ENCODE peak calls at places on chromosomes 11 and 22, in six cellular contexts. U is CD8-positive, alpha-beta T cell; V is aorta; H is dorsolateral prefrontal cortex; L is skeletal muscle cell; G is tibial nerve. W is an unnamed sample.

GRCh38 chr11:130178992-130179391 is 19.4 kb downstream of the ST14 start:
- DNase-seq in U (no peak), V (no peak), H (no peak), L (no peak), G (no peak), W (no peak)

GRCh38 chr22:30227438-30228228 is 18.9 kb downstream of the LIF start:
- DNase-seq in U (no peak), V (no peak), H (no peak), L (no peak), G (no peak), W (no peak)

GRCh38 chr11:126113515-126113957 is 50.9 kb upstream of the CDON start:
- DNase-seq in U (no peak), V (peak), H (no peak), L (peak), G (peak), W (peak)

GRCh38 chr22:44710474-44711235 is 8.7 kb downstream of the PRR5 start:
- DNase-seq in U (peak), V (no peak), H (no peak), L (no peak), G (no peak), W (no peak)

GRCh38 chr22:43008509-43008908 is 6.4 kb downstream of the PACSIN2 start:
- DNase-seq in U (no peak), V (no peak), H (no peak), L (no peak), G (no peak), W (no peak)

GRCh38 chr22:29194269-29194668 is 11.4 kb upstream of the EMID1 start:
- DNase-seq in U (no peak), V (no peak), H (no peak), L (no peak), G (no peak), W (no peak)

GRCh38 chr11:12116425-12117032 is 6.1 kb downstream of the MICAL2 start:
- DNase-seq in U (no peak), V (no peak), H (no peak), L (no peak), G (no peak), W (no peak)

GRCh38 chr11:116853461-116854073 is 16.1 kb upstream of the APOA1 start:
- DNase-seq in U (peak), V (no peak), H (no peak), L (peak), G (no peak), W (peak)

GRCh38 chr22:43432883-43433415 is 21.1 kb downstream of the MPPED1 start:
- DNase-seq in U (no peak), V (peak), H (no peak), L (no peak), G (no peak), W (no peak)

GRCh38 chr11:122076721-122077120 is 39.3 kb downstream of the BLID start:
- DNase-seq in U (no peak), V (no peak), H (no peak), L (no peak), G (no peak), W (no peak)

GRCh38 chr11:2272241-2272945 is 2.0 kb upstream of the ASCL2 start:
- DNase-seq in U (no peak), V (peak), H (peak), L (no peak), G (no peak), W (no peak)

GRCh38 chr11:12287374-12288211 is 89.8 kb upstream of the PARVA start:
- DNase-seq in U (no peak), V (peak), H (no peak), L (peak), G (peak), W (peak)

GRCh38 chr11:77303328-77303727 is 1.8 kb upstream of the GDPD4 start:
- DNase-seq in U (no peak), V (no peak), H (no peak), L (no peak), G (no peak), W (no peak)

DNA sequence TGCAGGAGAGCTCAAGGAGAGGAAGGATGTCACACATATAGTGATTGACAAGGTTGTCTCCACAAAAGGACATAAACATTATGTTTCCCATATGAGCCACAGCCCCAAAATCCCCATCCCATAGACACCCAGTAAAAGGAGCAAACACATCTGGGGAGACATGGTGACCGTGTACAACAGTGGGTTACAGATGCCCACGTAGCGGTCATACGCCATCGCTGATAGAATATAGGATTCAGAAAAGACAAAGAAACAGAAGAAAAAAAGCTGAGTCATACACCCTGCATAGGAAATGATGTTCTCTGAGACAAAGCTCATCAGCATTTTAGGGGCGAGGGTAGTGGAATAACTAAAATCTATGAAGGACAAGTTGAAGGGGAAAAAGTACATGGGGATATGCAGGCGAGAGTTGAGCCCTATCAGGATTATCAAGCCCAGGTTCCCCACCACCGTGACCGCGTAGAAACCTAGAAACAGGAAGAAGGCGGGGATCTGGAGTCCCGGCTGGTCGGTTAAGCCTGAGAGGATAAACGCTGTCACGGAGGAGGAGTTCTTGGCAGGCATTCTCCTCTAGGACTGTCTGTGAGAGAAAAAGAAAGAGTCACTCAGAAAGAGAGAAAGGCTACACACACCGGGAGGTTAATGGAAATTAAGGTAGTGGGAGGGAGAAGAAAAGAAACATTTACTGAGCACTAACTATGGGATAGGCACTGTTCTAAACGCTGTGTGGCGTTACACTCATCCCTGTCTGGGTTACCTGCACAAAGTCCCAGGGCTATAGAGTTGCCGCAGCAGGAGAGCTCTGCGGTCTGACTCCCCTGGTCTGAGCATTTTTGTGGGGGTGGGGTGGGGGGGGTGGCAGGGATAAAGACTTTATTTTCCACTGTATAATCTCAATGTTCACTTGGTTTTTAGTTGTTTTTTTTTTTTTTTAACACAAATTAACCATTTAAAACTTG is 36.1 kb upstream of the OR8B8 start:
- DNase-seq in U (no peak), V (no peak), H (no peak), L (peak), G (no peak), W (peak)
- H3K4me3 ChIP-seq in U (no peak), V (no peak), H (peak), L (peak), G (no peak), W (peak)

DNA sequence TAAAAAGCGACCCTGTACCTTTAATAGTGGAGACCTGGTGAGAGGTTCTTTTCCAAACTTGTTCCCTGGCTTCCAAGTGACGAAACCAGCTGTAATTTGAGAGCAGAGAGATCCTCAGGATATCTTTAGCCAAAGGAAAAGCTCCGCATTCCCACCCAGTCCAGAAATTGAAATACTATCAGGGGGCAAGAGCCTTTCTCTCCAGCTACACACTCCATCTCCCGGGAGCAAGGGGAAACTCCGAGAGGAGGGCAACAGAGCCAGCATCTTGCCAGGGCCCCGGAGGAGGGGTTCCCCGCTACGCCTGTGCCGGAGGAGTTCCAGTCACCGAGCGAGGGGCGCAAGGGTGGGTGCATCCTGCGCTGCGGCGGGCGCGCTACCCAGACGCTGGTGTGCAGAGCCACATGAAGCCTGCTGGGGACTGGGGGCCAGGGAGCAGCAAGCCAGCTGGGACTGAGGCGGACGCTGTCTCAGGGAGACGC is at the start of gene FIBIN:
- DNase-seq in U (no peak), V (peak), H (peak), L (no peak), G (peak), W (peak)
- H3K4me3 ChIP-seq in U (no peak), V (peak), H (peak), L (peak), G (peak), W (peak)

DNA sequence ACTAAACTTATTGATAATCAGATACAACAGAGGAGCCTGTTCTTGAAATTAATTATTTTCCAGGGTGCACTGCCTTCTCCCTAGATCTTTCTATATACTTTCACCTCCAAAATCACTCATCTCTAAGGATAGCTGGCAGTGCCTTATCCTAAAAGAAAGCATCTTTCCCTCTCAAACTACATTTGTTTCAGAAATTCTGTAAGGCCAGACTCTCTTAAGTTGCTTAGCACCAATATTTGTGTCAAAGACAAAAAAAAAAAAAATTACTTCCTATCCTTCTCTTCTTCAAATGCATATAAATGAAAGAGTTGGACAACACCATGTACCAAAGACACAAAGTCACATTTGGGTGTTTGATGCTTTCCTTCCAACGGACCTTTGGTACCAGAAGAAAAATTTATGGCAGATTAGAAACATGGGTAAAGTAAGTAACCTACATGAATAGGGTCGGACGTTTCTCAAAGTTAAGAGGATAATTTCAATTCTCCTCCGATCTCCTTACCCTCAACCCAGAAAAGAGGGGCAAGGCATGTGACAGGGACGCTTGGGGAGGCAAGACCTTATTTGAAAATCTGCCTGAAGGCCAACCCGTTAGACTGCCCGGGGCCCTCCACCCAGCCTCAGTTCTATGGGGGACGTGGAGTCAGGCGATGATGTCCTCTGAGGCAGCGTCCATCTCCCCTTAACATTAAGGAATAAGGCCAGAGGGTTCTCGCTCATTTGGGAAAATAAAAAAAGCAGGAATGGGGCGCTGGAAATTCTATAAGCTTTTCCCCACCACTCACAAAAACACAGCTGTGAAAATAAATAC is 66.3 kb downstream of the ETS1 start:
- DNase-seq in U (no peak), V (no peak), H (no peak), L (no peak), G (no peak), W (peak)
- H3K4me3 ChIP-seq in U (peak), V (peak), H (peak), L (peak), G (peak), W (peak)

DNA sequence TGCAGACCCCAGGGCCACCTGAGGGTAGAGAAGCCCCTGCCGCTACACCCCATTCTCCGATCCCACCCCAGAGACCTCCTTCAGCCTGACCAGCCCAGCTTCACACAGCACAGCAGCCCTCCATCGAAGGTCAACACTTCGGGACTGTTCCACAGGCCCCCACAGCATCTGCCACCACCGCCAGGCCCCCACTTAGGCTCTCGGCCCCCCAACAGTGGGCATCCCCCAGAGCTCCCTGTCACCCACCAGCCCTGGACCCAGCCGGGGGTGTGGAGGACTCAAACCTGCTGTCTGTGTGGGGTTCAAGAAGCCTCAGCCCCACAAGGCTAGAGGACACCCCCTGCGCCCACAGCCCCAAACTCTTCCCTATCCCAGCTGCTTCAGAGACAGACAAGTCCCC is 6.2 kb downstream of the SBF1 start:
- DNase-seq in U (no peak), V (no peak), H (no peak), L (no peak), G (no peak), W (no peak)
- H3K4me3 ChIP-seq in U (peak), V (no peak), H (no peak), L (no peak), G (no peak), W (no peak)

GRCh38 chr11:108914211-108914610 is 249.3 kb downstream of the DDX10 start:
- DNase-seq in U (no peak), V (no peak), H (no peak), L (no peak), G (no peak), W (no peak)

GRCh38 chr11:108916290-108916689 is 251.4 kb downstream of the DDX10 start:
- DNase-seq in U (no peak), V (no peak), H (no peak), L (no peak), G (no peak), W (peak)

GRCh38 chr11:108914981-108915380 is 250.1 kb downstream of the DDX10 start:
- DNase-seq in U (no peak), V (no peak), H (no peak), L (no peak), G (no peak), W (no peak)

GRCh38 chr11:108916935-108917334 is 252.1 kb downstream of the DDX10 start:
- DNase-seq in U (no peak), V (no peak), H (no peak), L (no peak), G (no peak), W (no peak)

DNA sequence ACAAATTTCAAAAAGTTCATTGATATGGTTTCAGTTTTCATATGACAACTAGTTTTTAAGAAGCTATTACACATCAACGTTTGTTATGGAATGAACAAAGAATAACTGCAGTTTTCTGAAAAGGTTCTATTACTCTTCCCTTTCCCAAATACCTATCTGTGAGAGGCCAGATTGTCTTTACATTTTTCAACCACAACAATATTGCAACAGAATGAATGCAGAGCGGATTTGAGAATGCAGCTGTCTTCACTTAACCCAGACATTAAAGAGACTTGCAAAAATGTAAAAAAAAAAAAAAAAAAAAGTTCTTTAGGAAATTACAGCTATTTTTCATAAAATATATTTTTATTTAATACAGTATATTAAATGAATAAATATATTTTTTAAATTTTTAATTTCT is 250.8 kb downstream of the DDX10 start:
- DNase-seq in U (no peak), V (no peak), H (no peak), L (no peak), G (no peak), W (no peak)
- H3K4me3 ChIP-seq in U (no peak), V (no peak), H (no peak), L (no peak), G (no peak), W (no peak)

GRCh38 chr11:7905961-7906429 is 25.1 kb downstream of the OR10A6 start:
- DNase-seq in U (no peak), V (no peak), H (no peak), L (no peak), G (no peak), W (no peak)
- H3K4me3 ChIP-seq in U (no peak), V (no peak), H (no peak), L (no peak), G (no peak), W (no peak)

DNA sequence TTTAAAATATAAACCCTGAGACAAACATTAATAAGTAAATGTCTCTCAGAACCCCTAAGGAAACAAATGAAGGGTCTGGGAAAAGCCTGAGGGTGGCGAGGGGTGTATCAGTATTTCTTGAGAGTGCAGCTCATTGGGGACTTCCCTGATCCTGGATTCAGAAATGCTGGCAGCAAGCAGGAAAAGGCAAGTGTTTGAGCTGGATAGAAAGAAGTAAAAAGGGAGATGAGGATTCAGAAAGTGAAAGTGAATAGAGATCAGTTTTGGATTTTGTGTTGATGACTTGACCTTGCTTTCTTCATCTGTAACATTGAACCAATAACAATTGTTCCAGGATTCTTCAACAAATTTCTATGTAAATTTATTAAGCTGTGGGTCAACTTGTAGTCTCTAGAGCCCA is 66.8 kb upstream of the CTSC start:
- DNase-seq in U (no peak), V (no peak), H (no peak), L (no peak), G (no peak), W (no peak)
- H3K4me3 ChIP-seq in U (no peak), V (no peak), H (no peak), L (no peak), G (no peak), W (no peak)

DNA sequence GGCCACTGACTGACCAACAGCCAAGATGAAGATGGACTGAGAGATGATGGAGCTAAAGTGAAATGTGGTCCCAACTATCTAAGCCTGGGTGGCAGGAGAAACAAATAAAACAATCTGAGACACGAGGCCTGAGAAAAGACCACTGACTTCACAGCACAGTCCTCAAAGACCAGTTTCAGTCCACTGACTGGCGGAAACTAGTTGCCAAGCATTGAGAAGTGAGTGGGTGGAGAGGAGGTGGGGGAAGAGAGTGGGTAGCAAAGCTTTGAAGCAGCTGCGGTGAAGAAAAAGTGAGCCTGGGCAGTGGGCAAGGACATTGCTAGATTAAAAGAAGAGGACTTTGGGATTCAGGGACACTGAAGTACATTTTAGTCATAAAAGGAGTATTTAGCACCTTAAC is 1.9 kb downstream of the MS4A1 start:
- DNase-seq in U (no peak), V (no peak), H (no peak), L (no peak), G (no peak), W (no peak)
- H3K4me3 ChIP-seq in U (no peak), V (no peak), H (no peak), L (no peak), G (no peak), W (no peak)

DNA sequence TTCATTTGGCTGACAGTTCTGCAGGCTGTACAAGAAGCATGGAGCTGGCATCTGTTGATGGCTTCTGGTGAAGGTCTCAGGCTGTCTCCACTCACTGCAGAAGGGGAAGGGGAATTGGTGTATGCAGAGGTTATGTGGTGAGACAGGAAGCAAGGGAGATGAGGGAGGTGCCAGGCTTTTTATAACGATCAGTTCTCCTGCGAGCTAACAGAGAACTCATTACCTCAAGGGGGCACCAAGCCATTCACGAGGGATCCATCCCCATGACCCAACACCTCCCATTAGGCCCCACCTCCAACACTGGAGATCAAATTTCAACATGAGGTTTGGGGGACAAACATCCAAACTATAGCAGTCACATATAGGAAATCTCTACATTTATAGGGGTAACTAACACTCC is 38.7 kb upstream of the E2F8 start:
- DNase-seq in U (no peak), V (no peak), H (no peak), L (no peak), G (no peak), W (no peak)
- H3K4me3 ChIP-seq in U (no peak), V (no peak), H (no peak), L (no peak), G (no peak), W (no peak)

GRCh38 chr11:17751558-17751957 is 17.0 kb downstream of the KCNC1 start:
- DNase-seq in U (no peak), V (peak), H (no peak), L (no peak), G (no peak), W (no peak)

GRCh38 chr11:17748761-17749721 is 14.5 kb downstream of the KCNC1 start:
- DNase-seq in U (no peak), V (peak), H (no peak), L (no peak), G (no peak), W (no peak)

GRCh38 chr11:17752144-17752543 is 17.6 kb downstream of the KCNC1 start:
- DNase-seq in U (no peak), V (peak), H (no peak), L (no peak), G (no peak), W (no peak)

GRCh38 chr11:17750013-17750816 is 15.6 kb downstream of the KCNC1 start:
- DNase-seq in U (no peak), V (peak), H (no peak), L (no peak), G (no peak), W (no peak)

DNA sequence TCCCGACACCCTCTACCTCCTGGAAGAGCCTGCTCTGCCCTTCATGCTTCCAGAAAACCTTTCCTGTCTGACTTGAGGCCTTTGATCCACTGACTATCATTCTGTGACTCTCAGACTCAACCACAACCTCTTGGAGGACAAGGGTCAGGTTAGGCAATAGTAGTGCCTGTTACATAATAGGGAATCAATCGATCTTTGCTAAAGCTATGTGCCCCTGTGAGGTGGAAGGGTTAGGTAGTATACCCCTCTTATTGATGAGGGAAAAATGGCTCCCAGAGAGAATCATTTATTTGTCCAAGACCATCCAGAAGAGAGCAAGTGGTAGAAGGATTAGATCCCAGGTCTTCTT is 16.2 kb downstream of the KCNC1 start:
- DNase-seq in U (no peak), V (no peak), H (no peak), L (no peak), G (no peak), W (no peak)
- H3K4me3 ChIP-seq in U (no peak), V (no peak), H (no peak), L (no peak), G (no peak), W (no peak)

W was measured in astrocyte of the spinal cord.